ENCODE peak calls at places on chromosome 17, in nine cellular contexts. Z is BJ, T is mucosa of descending colon, V is cardiac muscle cell, J is fibroblast of the aortic adventitia, S is sigmoid colon, U is AG04450, K is ovary, G is psoas muscle. N is an unnamed sample.
A peak's percentile ranks its signal among the peaks of the same experiment; 100 is the strongest.

GRCh38 chr17:76458580-76459490 is 5.9 kb upstream of the UBE2O start:
- DNase-seq in Z (no peak), T (peak; percentile 69), V (peak; percentile 69), J (peak; percentile 61), S (no peak), U (no peak), K (no peak), G (no peak), N (no peak)

GRCh38 chr17:48074322-48075054 is 26.3 kb downstream of the NFE2L1 start:
- DNase-seq in Z (no peak), T (no peak), V (peak; percentile 87), J (peak; percentile 91), S (peak; percentile 86), U (no peak), K (peak; percentile 88), G (peak; percentile 58), N (peak; percentile 63)

GRCh38 chr17:1241904-1242303 is 28.3 kb upstream of the BHLHA9 start:
- DNase-seq in Z (peak; percentile 29), T (no peak), V (peak; percentile 33), J (peak; percentile 84), S (peak; percentile 85), U (no peak), K (no peak), G (peak; percentile 51), N (peak; percentile 64)

GRCh38 chr17:16371742-16372141 is 9.1 kb upstream of the UBB start:
- DNase-seq in Z (no peak), T (no peak), V (peak; percentile 55), J (peak; percentile 73), S (peak; percentile 27), U (peak; percentile 80), K (no peak), G (no peak), N (peak; percentile 60)

GRCh38 chr17:63984206-63984605 is 11.5 kb upstream of the SCN4A start:
- DNase-seq in Z (no peak), T (no peak), V (peak; percentile 72), J (peak; percentile 80), S (no peak), U (no peak), K (no peak), G (no peak), N (no peak)

GRCh38 chr17:78269893-78270490 is 38.6 kb downstream of the TMEM235 start:
- DNase-seq in Z (no peak), T (peak; percentile 26), V (no peak), J (no peak), S (no peak), U (no peak), K (no peak), G (no peak), N (no peak)

GRCh38 chr17:81453049-81453448 is 57.8 kb downstream of the BAHCC1 start:
- DNase-seq in Z (no peak), T (no peak), V (no peak), J (no peak), S (no peak), U (no peak), K (no peak), G (no peak), N (no peak)

GRCh38 chr17:69538795-69539194 is 124.3 kb downstream of the MAP2K6 start:
- DNase-seq in Z (no peak), T (no peak), V (no peak), J (no peak), S (no peak), U (no peak), K (no peak), G (no peak), N (no peak)

GRCh38 chr17:80478487-80479245 is 2.3 kb upstream of the NPTX1 start:
- DNase-seq in Z (no peak), T (no peak), V (no peak), J (no peak), S (no peak), U (no peak), K (no peak), G (no peak), N (no peak)

GRCh38 chr17:8789743-8790142 is 9.4 kb downstream of the MFSD6L start:
- DNase-seq in Z (no peak), T (no peak), V (no peak), J (no peak), S (no peak), U (no peak), K (no peak), G (no peak), N (no peak)

GRCh38 chr17:8793649-8794048 is 5.5 kb downstream of the MFSD6L start:
- DNase-seq in Z (no peak), T (no peak), V (no peak), J (no peak), S (no peak), U (no peak), K (no peak), G (no peak), N (no peak)

GRCh38 chr17:8792646-8793045 is 6.5 kb downstream of the MFSD6L start:
- DNase-seq in Z (no peak), T (no peak), V (no peak), J (no peak), S (no peak), U (no peak), K (no peak), G (no peak), N (no peak)

GRCh38 chr17:8791910-8792270 is 7.3 kb downstream of the MFSD6L start:
- DNase-seq in Z (peak; percentile 16), T (no peak), V (peak; percentile 41), J (peak; percentile 67), S (no peak), U (peak; percentile 2), K (no peak), G (no peak), N (no peak)

GRCh38 chr17:8791248-8791909 is 7.8 kb downstream of the MFSD6L start:
- DNase-seq in Z (no peak), T (no peak), V (no peak), J (no peak), S (no peak), U (no peak), K (no peak), G (no peak), N (no peak)
- TF ChIP-seq CTCF in Z (no peak), T (no peak), V (peak; percentile 12), J (peak; percentile 14), S (no peak), U (peak; percentile 19), K (no peak), G (no peak), N (no peak)

GRCh38 chr17:50319630-50320029 is 26.3 kb upstream of the XYLT2 start:
- DNase-seq in Z (no peak), T (no peak), V (no peak), J (no peak), S (no peak), U (no peak), K (no peak), G (no peak), N (no peak)

GRCh38 chr17:50318551-50319310 is 27.2 kb upstream of the XYLT2 start:
- DNase-seq in Z (no peak), T (no peak), V (no peak), J (no peak), S (no peak), U (no peak), K (no peak), G (no peak), N (no peak)

GRCh38 chr17:50317121-50317520 is 28.8 kb upstream of the XYLT2 start:
- DNase-seq in Z (no peak), T (no peak), V (no peak), J (no peak), S (no peak), U (no peak), K (no peak), G (no peak), N (no peak)

GRCh38 chr17:50314456-50315011 is 31.4 kb upstream of the XYLT2 start:
- DNase-seq in Z (no peak), T (no peak), V (no peak), J (no peak), S (no peak), U (no peak), K (no peak), G (no peak), N (no peak)

DNA sequence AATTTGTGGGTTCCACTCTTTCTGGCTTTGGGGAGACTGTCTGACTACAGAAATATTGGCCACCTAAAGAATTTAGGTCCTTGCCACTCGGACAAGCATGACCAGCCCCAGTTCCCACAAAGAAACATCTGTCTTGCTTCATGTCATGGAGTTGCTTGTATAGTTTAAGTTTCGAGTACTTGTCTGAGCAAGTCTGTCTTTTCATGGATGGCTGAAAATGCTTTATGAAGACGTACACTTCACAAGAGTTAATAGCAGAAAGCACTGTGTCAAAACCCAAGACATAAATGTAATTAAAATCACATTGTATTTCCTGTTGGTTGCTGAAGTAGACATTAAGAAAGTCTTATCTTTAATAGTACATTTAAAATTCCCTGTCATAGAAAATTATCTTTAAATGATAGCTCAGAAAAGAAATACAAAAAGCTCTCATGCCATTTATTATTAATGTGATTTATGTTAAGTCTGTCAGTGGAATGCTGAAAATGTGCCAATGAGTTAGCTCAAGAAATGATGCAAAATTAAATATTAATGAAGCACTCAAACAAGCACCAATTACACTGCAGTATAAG is 29.8 kb upstream of the XYLT2 start:
- DNase-seq in Z (no peak), T (no peak), V (no peak), J (no peak), S (no peak), U (no peak), K (no peak), G (no peak), N (no peak)
- H3K4me3 ChIP-seq in Z (no peak overlapping the region), T (no peak overlapping the region), V (no peak overlapping the region), J (no peak overlapping the region), S (no peak overlapping the region), U (no peak overlapping the region), K (no peak overlapping the region), G (no peak overlapping the region), N (no peak overlapping the region)

DNA sequence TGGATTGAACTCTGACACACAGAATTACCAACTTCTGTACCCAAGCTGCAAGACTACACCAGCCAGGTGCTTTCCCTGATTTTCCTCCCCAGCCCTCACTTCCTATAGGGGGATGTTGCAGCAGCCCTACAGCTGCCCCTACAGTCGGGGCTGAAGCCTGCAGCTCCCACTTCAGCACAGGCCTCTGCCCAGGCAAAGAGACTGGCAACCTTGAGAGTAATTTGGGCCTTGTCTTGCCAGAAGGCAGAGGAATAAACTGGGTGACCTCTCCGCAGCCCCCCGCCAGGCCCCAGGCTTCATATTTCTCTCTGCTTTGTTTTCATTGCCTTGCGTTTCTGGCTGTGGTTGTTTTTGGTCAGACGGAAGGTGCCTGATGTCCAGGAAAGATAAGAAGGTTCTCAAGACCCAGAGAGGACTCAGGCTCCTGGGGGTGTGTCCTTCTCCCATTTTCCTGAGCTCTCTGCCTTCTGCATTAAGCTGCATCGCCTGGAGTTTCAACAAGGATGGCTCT is 32.0 kb downstream of the SLC6A4 start:
- DNase-seq in Z (no peak), T (no peak), V (no peak), J (no peak), S (no peak), U (no peak), K (no peak), G (no peak), N (no peak)
- TF ChIP-seq CTCF in Z (no peak), T (no peak), V (no peak), J (no peak), S (no peak), U (no peak), K (no peak), G (no peak), N (peak; percentile 12)

DNA sequence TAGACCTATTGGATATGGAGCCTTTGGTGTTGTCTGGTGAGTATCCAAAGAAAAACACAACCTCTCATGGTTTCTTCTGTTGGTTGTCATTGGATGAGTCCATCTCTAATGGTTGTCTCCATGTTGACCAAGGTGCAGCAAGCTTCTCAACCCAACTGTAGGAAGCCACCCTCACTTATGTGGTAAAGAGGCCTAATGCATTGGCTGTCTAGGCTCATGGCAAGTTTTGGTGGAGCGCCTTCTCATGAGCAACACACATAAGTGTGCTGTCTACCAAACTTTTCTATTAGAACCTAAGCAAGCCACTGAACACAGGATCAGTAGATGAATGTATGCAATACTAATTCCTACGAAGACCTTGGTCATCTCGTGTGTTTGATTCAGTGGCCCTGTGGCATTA is 819 bp downstream of the NLK start:
- DNase-seq in Z (no peak), T (no peak), V (no peak), J (no peak), S (no peak), U (no peak), K (no peak), G (no peak), N (no peak)
- H3K4me3 ChIP-seq in Z (peak overlapping the region; percentile 75), T (no peak overlapping the region), V (peak overlapping the region; percentile 0), J (peak overlapping the region; percentile 34), S (no peak overlapping the region), U (peak overlapping the region; percentile 81), K (no peak overlapping the region), G (peak overlapping the region; percentile 25), N (peak overlapping the region; percentile 70)